ENCODE peak calls at places on chromosomes 16 and 17, in four cellular contexts. One of them, this sample, is unnamed. For H3K27me3 and H3K4me1, the result is how much of the 10 kb centered on the place peaks cover.

GRCh38 chr17:7982666-7983065 is 19.7 kb upstream of the GUCY2D start:
- DNase-seq in BE2C: no peak
- DNase-seq in sigmoid colon: peak
- DNase-seq in MM.1S: no peak
- DNase-seq in this sample: no peak

GRCh38 chr17:50689251-50689650 is 18.5 kb downstream of the ANKRD40 start:
- DNase-seq in MM.1S: no peak
- DNase-seq in sigmoid colon: no peak
- DNase-seq in BE2C: peak
- DNase-seq in this sample: no peak

GRCh38 chr16:3180445-3180878 is 7.5 kb upstream of the OR1F1 start:
- DNase-seq in sigmoid colon: peak
- DNase-seq in BE2C: peak
- DNase-seq in MM.1S: no peak
- DNase-seq in this sample: no peak

GRCh38 chr17:43574348-43574747 is 28.2 kb upstream of the ETV4 start:
- DNase-seq in BE2C: no peak
- DNase-seq in MM.1S: no peak
- DNase-seq in sigmoid colon: no peak
- DNase-seq in this sample: no peak

GRCh38 chr16:67703626-67704025 is 15.5 kb downstream of the GFOD2 start:
- DNase-seq in MM.1S: no peak
- DNase-seq in sigmoid colon: no peak
- DNase-seq in BE2C: no peak
- DNase-seq in this sample: no peak

GRCh38 chr17:1787301-1787902 is 25.5 kb downstream of the SERPINF1 start:
- DNase-seq in MM.1S: no peak
- DNase-seq in BE2C: peak
- DNase-seq in sigmoid colon: peak
- DNase-seq in this sample: no peak

GRCh38 chr17:47615766-47616424 is 33.8 kb upstream of the KPNB1 start:
- DNase-seq in BE2C: no peak
- DNase-seq in sigmoid colon: no peak
- DNase-seq in MM.1S: peak
- DNase-seq in this sample: no peak

GRCh38 chr16:57908409-57908987 is 62.4 kb downstream of the CNGB1 start:
- DNase-seq in sigmoid colon: no peak
- DNase-seq in MM.1S: no peak
- DNase-seq in BE2C: no peak
- DNase-seq in this sample: no peak

GRCh38 chr16:66888647-66889615 is 8.6 kb downstream of the PDP2 start:
- DNase-seq in sigmoid colon: no peak
- DNase-seq in MM.1S: no peak
- DNase-seq in BE2C: no peak
- DNase-seq in this sample: no peak

GRCh38 chr16:8798535-8799157 is 1.0 kb downstream of the PMM2 start:
- DNase-seq in BE2C: no peak
- DNase-seq in sigmoid colon: no peak
- DNase-seq in MM.1S: peak
- DNase-seq in this sample: no peak

GRCh38 chr17:8674344-8675305 is 44.1 kb upstream of the MYH10 start:
- DNase-seq in MM.1S: no peak
- DNase-seq in BE2C: no peak
- DNase-seq in sigmoid colon: peak
- DNase-seq in this sample: peak

GRCh38 chr16:84425696-84426095 is 57.4 kb downstream of the ATP2C2 start:
- DNase-seq in sigmoid colon: no peak
- DNase-seq in MM.1S: no peak
- DNase-seq in BE2C: no peak
- DNase-seq in this sample: no peak

GRCh38 chr16:86580063-86580797 is 1.9 kb downstream of the FOXL1 start:
- DNase-seq in MM.1S: no peak
- DNase-seq in BE2C: no peak
- DNase-seq in sigmoid colon: no peak
- DNase-seq in this sample: no peak
- H3K27me3 ChIP-seq in MM.1S: half or more
- H3K27me3 ChIP-seq in BE2C: under half
- H3K27me3 ChIP-seq in sigmoid colon: under half
- H3K27me3 ChIP-seq in this sample: half or more

GRCh38 chr17:80893604-80894438 is 97.8 kb upstream of the CHMP6 start:
- DNase-seq in sigmoid colon: no peak
- DNase-seq in MM.1S: no peak
- DNase-seq in BE2C: no peak
- DNase-seq in this sample: no peak

GRCh38 chr17:80892900-80893603 is 98.6 kb upstream of the CHMP6 start:
- DNase-seq in sigmoid colon: no peak
- DNase-seq in BE2C: peak
- DNase-seq in MM.1S: no peak
- DNase-seq in this sample: peak

GRCh38 chr17:80891096-80892018 is 100.3 kb upstream of the CHMP6 start:
- DNase-seq in MM.1S: no peak
- DNase-seq in BE2C: peak
- DNase-seq in sigmoid colon: peak
- DNase-seq in this sample: peak

GRCh38 chr17:80890551-80890930 is 101.1 kb upstream of the CHMP6 start:
- DNase-seq in MM.1S: no peak
- DNase-seq in sigmoid colon: peak
- DNase-seq in BE2C: no peak
- DNase-seq in this sample: no peak

DNA sequence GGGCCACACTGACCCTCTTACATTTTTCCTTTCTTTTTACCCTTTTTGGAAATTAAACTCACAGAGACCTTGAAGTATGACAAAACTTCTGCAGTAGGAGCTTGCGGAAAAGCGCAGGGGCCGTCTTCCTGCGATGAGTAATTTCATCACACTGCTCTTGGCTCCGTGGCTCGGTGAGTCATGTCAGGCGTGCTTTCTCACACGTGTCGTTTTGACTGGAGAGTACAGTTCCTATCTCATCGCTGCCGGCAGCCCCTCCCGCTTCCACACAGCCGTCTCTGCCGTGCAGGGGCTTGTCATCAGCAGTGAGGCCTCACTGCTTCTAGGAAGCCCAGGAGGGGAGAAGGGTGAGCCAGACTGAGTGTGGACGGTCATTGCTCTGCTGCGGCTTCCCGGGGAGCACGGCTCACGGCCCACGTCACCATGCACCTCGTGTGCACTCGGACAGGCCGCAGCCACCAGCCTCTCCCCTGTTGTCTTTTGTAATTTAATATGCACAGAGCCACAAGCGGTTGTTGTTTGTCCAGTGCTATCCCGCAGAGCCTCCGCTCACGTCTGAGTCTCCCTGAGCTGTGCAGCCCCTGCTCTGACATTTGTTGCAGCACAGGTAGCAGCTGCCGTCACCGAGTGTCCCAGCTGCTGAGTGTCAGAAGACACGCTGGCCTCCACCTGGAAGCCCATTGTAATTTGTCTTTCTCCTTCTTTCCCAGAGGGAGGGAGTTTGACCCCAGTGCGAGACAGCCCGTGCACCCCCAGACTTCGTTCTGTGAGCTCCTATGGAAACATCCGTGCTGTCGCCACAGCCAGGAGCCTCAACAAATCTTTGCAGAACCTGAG is 99.4 kb upstream of the CHMP6 start:
- DNase-seq in MM.1S: no peak
- DNase-seq in BE2C: peak
- DNase-seq in sigmoid colon: peak
- DNase-seq in this sample: peak
- H3K4me1 ChIP-seq in MM.1S: under half
- H3K4me1 ChIP-seq in BE2C: under half
- H3K4me1 ChIP-seq in sigmoid colon: under half
- H3K4me1 ChIP-seq in this sample: under half

DNA sequence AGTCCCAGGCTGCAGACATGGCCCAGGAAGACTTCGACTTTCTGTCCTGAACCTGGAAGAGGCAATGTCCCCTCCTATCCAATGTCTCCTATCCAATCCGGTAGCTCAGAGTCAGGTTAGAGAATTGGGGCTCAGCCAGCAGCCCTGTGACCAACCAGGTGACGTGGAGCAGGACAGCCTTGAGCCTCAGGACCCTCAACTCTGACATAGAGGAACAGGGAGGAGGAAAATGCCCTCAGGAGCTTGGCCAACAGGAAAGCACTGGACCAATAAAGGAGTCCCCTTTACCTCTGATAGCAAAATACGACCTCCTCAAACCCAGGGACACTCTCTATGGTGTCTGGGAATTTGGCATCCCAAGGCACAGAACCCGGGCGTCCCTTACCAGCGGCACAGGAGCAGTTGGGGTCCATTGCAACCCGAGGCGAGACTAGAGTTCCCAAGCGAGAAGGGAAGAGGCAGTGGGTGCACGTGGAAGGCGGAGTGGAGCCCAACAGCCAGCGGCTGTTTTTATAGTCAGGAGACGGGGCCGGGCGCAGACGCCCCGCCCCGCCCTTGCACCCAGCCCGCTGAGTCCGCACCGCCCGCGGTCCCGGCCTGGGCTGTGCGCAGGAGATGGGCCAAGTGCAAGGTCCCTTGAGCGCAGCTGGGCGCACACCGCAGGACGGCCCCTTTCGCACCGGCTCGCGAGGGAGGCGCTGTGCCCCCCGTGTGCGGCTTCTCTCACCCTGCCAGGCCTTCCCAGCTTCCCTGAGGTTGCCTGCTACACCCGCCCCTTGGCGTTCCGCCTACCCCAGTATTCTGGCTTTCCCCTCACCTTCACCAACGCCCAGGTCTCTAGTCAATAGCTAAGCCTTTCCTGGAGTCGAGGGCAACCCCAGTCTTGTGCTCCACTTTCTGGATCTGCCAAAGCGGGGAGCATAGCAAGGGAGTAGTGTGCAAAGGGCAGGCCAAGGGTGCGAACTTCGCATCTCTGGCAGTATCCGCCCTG is at the start of gene MT1G:
- DNase-seq in BE2C: peak
- DNase-seq in sigmoid colon: peak
- DNase-seq in MM.1S: no peak
- DNase-seq in this sample: no peak
- H3K27me3 ChIP-seq in BE2C: half or more
- H3K27me3 ChIP-seq in sigmoid colon: under half
- H3K27me3 ChIP-seq in MM.1S: half or more
- H3K27me3 ChIP-seq in this sample: under half

GRCh38 chr17:41777157-41777578 is 9.3 kb downstream of the JUP start:
- DNase-seq in MM.1S: no peak
- DNase-seq in BE2C: peak
- DNase-seq in sigmoid colon: peak
- DNase-seq in this sample: no peak
- H3K4me1 ChIP-seq in MM.1S: under half
- H3K4me1 ChIP-seq in BE2C: under half
- H3K4me1 ChIP-seq in sigmoid colon: under half
- H3K4me1 ChIP-seq in this sample: under half

GRCh38 chr16:35386619-35387018 is 1927.2 kb downstream of the TP53TG3F start:
- DNase-seq in MM.1S: no peak
- DNase-seq in BE2C: no peak
- DNase-seq in sigmoid colon: no peak
- DNase-seq in this sample: no peak

GRCh38 chr16:35391328-35391727 is 1931.9 kb downstream of the TP53TG3F start:
- DNase-seq in BE2C: peak
- DNase-seq in sigmoid colon: no peak
- DNase-seq in MM.1S: peak
- DNase-seq in this sample: no peak
- H3K27me3 ChIP-seq in BE2C: under half
- H3K27me3 ChIP-seq in sigmoid colon: under half
- H3K27me3 ChIP-seq in MM.1S: under half
- H3K27me3 ChIP-seq in this sample: under half

DNA sequence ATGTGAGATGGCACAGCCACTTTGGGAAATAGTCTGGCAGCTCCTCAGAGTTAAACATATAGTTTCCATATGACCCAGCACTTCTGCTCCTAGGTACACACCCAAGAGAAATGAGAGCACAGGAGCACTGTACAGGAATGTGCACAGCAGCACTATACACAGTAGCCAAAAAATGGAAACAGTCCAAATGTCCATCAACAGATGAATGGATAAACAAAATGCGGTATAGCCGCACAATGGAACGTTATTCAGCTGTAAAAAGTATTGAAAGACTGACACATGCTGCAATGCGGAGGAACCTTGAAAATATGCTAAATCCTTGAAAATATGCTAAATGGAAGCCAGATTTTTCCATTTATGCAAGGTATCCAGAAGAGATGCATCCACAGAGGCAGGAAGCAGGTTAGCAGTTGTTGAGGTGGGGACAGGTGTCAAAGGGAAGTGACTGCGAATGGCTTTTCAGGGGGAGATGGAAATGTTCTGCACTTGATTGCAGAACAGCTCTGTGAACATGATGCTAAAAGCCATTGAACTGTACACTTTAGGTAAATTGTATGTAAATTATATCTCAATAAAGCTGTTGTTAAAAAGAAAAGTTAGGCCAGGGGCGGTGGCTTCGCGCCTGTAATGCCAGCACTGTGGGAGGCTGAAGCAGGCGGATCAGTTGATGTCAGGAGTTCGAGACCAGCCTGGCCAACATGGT is 80.7 kb downstream of the MPRIP start:
- DNase-seq in sigmoid colon: no peak
- DNase-seq in BE2C: no peak
- DNase-seq in MM.1S: no peak
- DNase-seq in this sample: peak
- H3K4me1 ChIP-seq in sigmoid colon: under half
- H3K4me1 ChIP-seq in BE2C: under half
- H3K4me1 ChIP-seq in MM.1S: under half
- H3K4me1 ChIP-seq in this sample: half or more

GRCh38 chr16:70572926-70573270 is 49.3 kb downstream of the SF3B3 start:
- DNase-seq in MM.1S: no peak
- DNase-seq in BE2C: no peak
- DNase-seq in sigmoid colon: no peak
- DNase-seq in this sample: no peak
- H3K27me3 ChIP-seq in MM.1S: under half
- H3K27me3 ChIP-seq in BE2C: under half
- H3K27me3 ChIP-seq in sigmoid colon: under half
- H3K27me3 ChIP-seq in this sample: under half

GRCh38 chr16:87541882-87542234 is 49.0 kb upstream of the ZCCHC14 start:
- DNase-seq in BE2C: no peak
- DNase-seq in sigmoid colon: no peak
- DNase-seq in MM.1S: no peak
- DNase-seq in this sample: no peak
- H3K4me1 ChIP-seq in BE2C: under half
- H3K4me1 ChIP-seq in sigmoid colon: under half
- H3K4me1 ChIP-seq in MM.1S: under half
- H3K4me1 ChIP-seq in this sample: under half

GRCh38 chr17:34437188-34437587 is 74.2 kb upstream of the CCL1 start:
- DNase-seq in MM.1S: peak
- DNase-seq in sigmoid colon: no peak
- DNase-seq in BE2C: no peak
- DNase-seq in this sample: no peak

GRCh38 chr17:34435182-34435928 is 72.3 kb upstream of the CCL1 start:
- DNase-seq in sigmoid colon: no peak
- DNase-seq in BE2C: no peak
- DNase-seq in MM.1S: no peak
- DNase-seq in this sample: no peak

GRCh38 chr17:34434065-34434464 is 71.0 kb upstream of the CCL1 start:
- DNase-seq in BE2C: no peak
- DNase-seq in MM.1S: peak
- DNase-seq in sigmoid colon: no peak
- DNase-seq in this sample: no peak

GRCh38 chr17:34442387-34443111 is 79.5 kb upstream of the CCL1 start:
- DNase-seq in sigmoid colon: no peak
- DNase-seq in BE2C: no peak
- DNase-seq in MM.1S: no peak
- DNase-seq in this sample: no peak

GRCh38 chr17:34436607-34437006 is 73.6 kb upstream of the CCL1 start:
- DNase-seq in MM.1S: peak
- DNase-seq in BE2C: no peak
- DNase-seq in sigmoid colon: no peak
- DNase-seq in this sample: no peak
- H3K27me3 ChIP-seq in MM.1S: under half
- H3K27me3 ChIP-seq in BE2C: under half
- H3K27me3 ChIP-seq in sigmoid colon: under half
- H3K27me3 ChIP-seq in this sample: under half

This sample was measured in left lung.